ENCODE peak calls at places on chromosomes 12 and 14, in ten cellular contexts. M, G, L, D, Q, J, H, F, I and P are unnamed samples.
A peak's percentile ranks its signal among the peaks of the same experiment; 100 is the strongest.

GRCh38 chr12:82479511-82479910 is 121.2 kb downstream of the METTL25 start:
- DNase-seq in M (no peak), J (peak; percentile 60), G (no peak), F (peak; percentile 59), L (no peak), H (peak; percentile 41), Q (peak; percentile 76), I (peak; percentile 70), D (no peak), P (no peak)

GRCh38 chr12:54306925-54307731 is 6.3 kb upstream of the NFE2 start:
- DNase-seq in J (peak; percentile 23), L (peak; percentile 58), F (no peak), G (peak; percentile 98), D (peak; percentile 72), M (peak; percentile 97), H (peak; percentile 65), Q (peak; percentile 96), I (no peak), P (peak; percentile 79)

GRCh38 chr12:69007858-69008314 is 74.9 kb upstream of the CPM start:
- DNase-seq in Q (no peak), H (no peak), F (no peak), J (no peak), I (no peak), M (no peak), D (no peak), L (no peak), G (no peak), P (no peak)

GRCh38 chr14:79552778-79553177 is 658.5 kb downstream of the DIO2 start:
- DNase-seq in M (no peak), I (no peak), G (no peak), L (no peak), D (no peak), Q (no peak), F (no peak), J (peak; percentile 40), H (peak; percentile 58), P (peak; percentile 55)

GRCh38 chr14:53956427-53957201 is at the start of gene BMP4:
- DNase-seq in Q (peak; percentile 64), H (peak; percentile 97), M (peak; percentile 90), J (peak; percentile 46), G (peak; percentile 91), L (peak; percentile 82), I (peak; percentile 86), F (peak; percentile 30), D (peak; percentile 78), P (peak; percentile 85)

GRCh38 chr14:90445011-90445410 is 48.2 kb downstream of the CALM1 start:
- DNase-seq in D (no peak), L (no peak), F (no peak), Q (no peak), H (peak; percentile 71), J (no peak), I (no peak), G (no peak), M (peak; percentile 31), P (no peak)

GRCh38 chr14:39469094-39469710 is 37.0 kb upstream of the FBXO33 start:
- DNase-seq in D (no peak), G (no peak), J (no peak), L (peak; percentile 74), F (no peak), Q (peak; percentile 30), I (peak; percentile 11), M (no peak), H (peak; percentile 73), P (peak; percentile 24)

GRCh38 chr12:53757095-53757770 is 5.5 kb upstream of the CISTR start:
- DNase-seq in F (peak; percentile 55), D (peak; percentile 92), M (peak; percentile 87), H (peak; percentile 96), Q (peak; percentile 79), G (peak; percentile 80), I (peak; percentile 63), J (peak; percentile 14), L (peak; percentile 44), P (peak; percentile 78)

GRCh38 chr12:51949342-51950030 is 2.0 kb upstream of the ACVR1B start:
- DNase-seq in Q (no peak), M (no peak), G (no peak), I (no peak), F (no peak), L (no peak), D (no peak), J (no peak), H (no peak), P (no peak)
- H3K27ac ChIP-seq in Q (no peak overlapping the region), M (no peak overlapping the region), G (no peak overlapping the region), I (no peak overlapping the region), F (no peak overlapping the region), L (no peak overlapping the region), D (no peak overlapping the region), J (no peak overlapping the region), H (no peak overlapping the region), P (no peak overlapping the region)

GRCh38 chr12:128795530-128796361 is 28.0 kb downstream of the SLC15A4 start:
- DNase-seq in H (no peak), J (no peak), G (no peak), I (peak; percentile 24), L (no peak), Q (no peak), D (no peak), F (no peak), M (peak; percentile 40), P (no peak)

GRCh38 chr12:128797119-128798118 is 26.3 kb downstream of the SLC15A4 start:
- DNase-seq in Q (peak; percentile 54), I (peak; percentile 67), F (peak; percentile 63), G (no peak), D (no peak), H (no peak), L (no peak), M (peak; percentile 10), J (no peak), P (no peak)

GRCh38 chr12:128800606-128801005 is 23.2 kb downstream of the SLC15A4 start:
- DNase-seq in M (no peak), H (no peak), F (no peak), D (no peak), L (no peak), J (no peak), G (no peak), Q (no peak), I (no peak), P (no peak)

GRCh38 chr12:128796439-128797118 is 27.2 kb downstream of the SLC15A4 start:
- DNase-seq in F (no peak), D (no peak), H (no peak), J (no peak), L (no peak), G (no peak), Q (no peak), I (no peak), M (peak; percentile 61), P (no peak)

DNA sequence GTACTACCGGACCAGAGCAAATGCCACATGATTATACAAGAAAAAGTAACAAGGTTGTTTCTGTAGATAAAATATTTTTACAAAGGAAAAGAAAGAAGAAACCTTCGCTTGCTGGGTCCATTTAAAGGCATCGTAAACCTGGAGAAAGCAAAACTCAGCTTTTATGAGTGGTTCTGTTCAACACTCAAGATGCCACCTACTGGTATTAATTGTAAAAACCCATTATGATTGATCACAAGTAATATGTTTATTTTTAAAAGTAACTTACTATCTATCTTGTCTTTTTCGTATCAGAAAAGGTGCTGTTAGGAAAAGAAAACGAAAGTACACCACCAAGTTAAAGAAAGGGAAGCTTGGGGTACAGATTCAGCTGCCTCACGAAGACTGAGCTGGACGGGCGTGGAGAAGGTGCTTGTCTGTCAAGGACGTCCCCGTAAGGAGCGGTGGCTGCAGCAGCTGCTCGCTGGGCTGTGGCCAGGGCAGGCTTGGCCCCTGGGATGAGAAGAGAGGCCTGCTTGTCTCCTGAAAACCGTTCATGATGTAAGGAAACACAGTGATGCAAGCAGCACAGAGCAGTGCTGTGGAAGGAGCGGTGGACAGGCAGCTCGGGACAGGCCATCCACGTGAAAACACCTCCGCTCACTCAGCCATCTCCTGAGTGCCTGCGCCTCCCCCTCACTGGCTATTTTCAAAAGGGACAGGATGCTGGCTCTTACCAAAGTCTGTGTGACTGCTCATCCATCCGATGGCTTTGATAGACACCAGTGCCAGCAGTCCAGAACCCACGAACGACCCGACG is 25.0 kb downstream of the SLC15A4 start:
- DNase-seq in J (no peak), M (peak; percentile 55), D (no peak), I (peak; percentile 18), F (no peak), Q (no peak), H (no peak), L (no peak), G (no peak), P (no peak)
- TF ChIP-seq CTCF in J (peak; percentile 18), M (no peak), D (no peak), I (peak; percentile 12), F (peak; percentile 13), Q (peak; percentile 10), H (no peak), L (no peak), G (no peak), P (peak; percentile 35)

GRCh38 chr12:117120787-117121186 is 21.6 kb upstream of the TESC start:
- DNase-seq in G (no peak), M (peak; percentile 39), I (no peak), Q (no peak), D (no peak), L (no peak), F (no peak), H (no peak), J (no peak), P (no peak)

GRCh38 chr12:117114784-117115183 is 15.6 kb upstream of the TESC start:
- DNase-seq in J (no peak), I (no peak), F (no peak), L (no peak), M (peak; percentile 47), Q (no peak), D (no peak), H (no peak), G (no peak), P (no peak)

GRCh38 chr12:117121456-117121855 is 22.2 kb upstream of the TESC start:
- DNase-seq in D (no peak), I (peak; percentile 55), M (peak; percentile 15), Q (no peak), L (no peak), J (no peak), F (no peak), H (no peak), G (no peak), P (no peak)

GRCh38 chr12:117118838-117119591 is 19.8 kb upstream of the TESC start:
- DNase-seq in G (no peak), L (peak; percentile 44), I (no peak), J (no peak), M (peak; percentile 54), H (peak; percentile 58), D (no peak), Q (no peak), F (no peak), P (no peak)

DNA sequence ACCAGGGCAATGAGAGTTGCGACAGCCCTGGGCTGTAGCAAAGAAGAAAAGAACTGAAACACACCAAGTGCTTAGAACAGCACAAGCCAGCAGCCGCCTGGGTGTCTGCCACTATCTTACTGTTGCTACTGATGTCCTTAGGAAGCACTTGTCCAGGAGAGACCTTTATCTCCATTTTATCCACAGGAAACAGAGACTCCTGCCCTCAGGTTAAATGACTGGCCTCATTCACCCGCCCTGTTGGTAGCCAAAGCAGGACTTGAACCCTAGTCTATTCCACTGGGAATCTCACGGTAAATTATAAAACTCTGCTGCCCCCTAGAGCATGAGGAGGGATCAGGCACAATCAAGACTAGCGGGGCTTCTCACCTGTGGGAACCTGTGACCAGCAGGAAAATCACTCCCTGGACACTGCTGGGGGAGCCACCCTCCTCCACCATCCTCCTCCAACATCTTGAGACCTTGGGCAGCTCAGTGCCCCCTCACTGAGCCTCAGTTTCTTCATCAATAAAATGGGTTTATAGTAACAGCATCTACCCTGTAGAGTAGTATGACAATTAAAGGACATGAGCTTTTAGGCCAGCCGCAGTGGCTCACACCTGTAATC is 20.5 kb upstream of the TESC start:
- DNase-seq in F (no peak), Q (no peak), G (peak; percentile 38), D (no peak), M (peak; percentile 27), I (no peak), J (no peak), H (peak; percentile 84), L (peak; percentile 59), P (peak; percentile 48)
- H3K27ac ChIP-seq in F (no peak overlapping the region), Q (peak overlapping the region; percentile 32), G (no peak overlapping the region), D (no peak overlapping the region), M (no peak overlapping the region), I (no peak overlapping the region), J (no peak overlapping the region), H (no peak overlapping the region), L (no peak overlapping the region), P (no peak overlapping the region)

GRCh38 chr12:124868252-124868965 is 4.7 kb upstream of the SCARB1 start:
- DNase-seq in F (no peak), M (no peak), G (no peak), L (no peak), I (no peak), Q (no peak), D (no peak), H (no peak), J (no peak), P (no peak)
- TF ChIP-seq CTCF in F (no peak), M (no peak), G (no peak), L (no peak), I (no peak), Q (no peak), D (no peak), H (no peak), J (no peak), P (no peak)